ENCODE peak calls at places on chromosome 6, in five cellular contexts. R is left ventricle myocardium inferior, X is right atrium auricular region, P is sigmoid colon, Z is OCI-LY7. Q is an unnamed sample. For H3K4me1, the result is how much of the 10 kb centered on the place peaks cover.

GRCh38 chr6:124924333-124924759 is 37.9 kb upstream of the RNF217 start:
- DNase-seq in R (no peak), X (no peak), P (peak), Z (no peak), Q (peak)

GRCh38 chr6:72946766-72947165 is 278.5 kb downstream of the KHDC1L start:
- DNase-seq in R (no peak), X (no peak), P (no peak), Z (no peak), Q (peak)

GRCh38 chr6:34871853-34872252 is 16.0 kb downstream of the TAF11 start:
- DNase-seq in R (no peak), X (no peak), P (no peak), Z (no peak), Q (no peak)

GRCh38 chr6:88982720-88983119 is 19.3 kb upstream of the RNGTT start:
- DNase-seq in R (no peak), X (peak), P (peak), Z (peak), Q (peak)

GRCh38 chr6:166456360-166457156 is 73.8 kb upstream of the MPC1 start:
- DNase-seq in R (no peak), X (no peak), P (no peak), Z (peak), Q (peak)

GRCh38 chr6:54617730-54618129 is 228.8 kb upstream of the FAM83B start:
- DNase-seq in R (no peak), X (no peak), P (no peak), Z (no peak), Q (peak)

GRCh38 chr6:162178266-162178665 is 549.3 kb downstream of the PRKN start:
- DNase-seq in R (no peak), X (no peak), P (no peak), Z (no peak), Q (no peak)

GRCh38 chr6:126127662-126128061 is 141.3 kb downstream of the TRMT11 start:
- DNase-seq in R (no peak), X (no peak), P (no peak), Z (no peak), Q (no peak)

GRCh38 chr6:133992992-133993682 is 40.1 kb downstream of the TBPL1 start:
- DNase-seq in R (no peak), X (no peak), P (no peak), Z (no peak), Q (no peak)

GRCh38 chr6:125191916-125192609 is 38.5 kb downstream of the TPD52L1 start:
- DNase-seq in R (peak), X (peak), P (peak), Z (peak), Q (peak)

DNA sequence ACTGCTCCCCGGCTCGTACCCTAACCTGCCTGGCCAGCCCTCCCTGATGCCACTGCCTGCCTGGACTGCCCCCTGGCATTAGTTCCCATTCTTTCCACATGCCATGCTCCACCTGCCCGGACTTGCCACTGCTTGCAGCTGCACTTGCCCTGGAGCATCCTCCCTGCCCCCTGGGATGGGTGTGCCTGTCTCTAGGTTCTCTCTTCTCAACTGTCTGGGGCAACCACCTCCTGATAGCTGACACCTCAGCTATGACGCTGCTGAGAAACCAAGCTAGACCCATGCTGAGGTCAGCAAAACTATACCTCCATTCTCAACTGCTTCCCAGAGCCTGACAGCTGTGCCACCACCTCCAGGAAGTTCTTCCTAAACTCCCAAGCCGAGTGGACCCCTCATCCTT is 72.1 kb downstream of the PERP start:
- DNase-seq in R (no peak), X (no peak), P (no peak), Z (no peak), Q (no peak)
- TF ChIP-seq CTCF in R (no peak), X (no peak), P (no peak), Z (no peak), Q (no peak)

DNA sequence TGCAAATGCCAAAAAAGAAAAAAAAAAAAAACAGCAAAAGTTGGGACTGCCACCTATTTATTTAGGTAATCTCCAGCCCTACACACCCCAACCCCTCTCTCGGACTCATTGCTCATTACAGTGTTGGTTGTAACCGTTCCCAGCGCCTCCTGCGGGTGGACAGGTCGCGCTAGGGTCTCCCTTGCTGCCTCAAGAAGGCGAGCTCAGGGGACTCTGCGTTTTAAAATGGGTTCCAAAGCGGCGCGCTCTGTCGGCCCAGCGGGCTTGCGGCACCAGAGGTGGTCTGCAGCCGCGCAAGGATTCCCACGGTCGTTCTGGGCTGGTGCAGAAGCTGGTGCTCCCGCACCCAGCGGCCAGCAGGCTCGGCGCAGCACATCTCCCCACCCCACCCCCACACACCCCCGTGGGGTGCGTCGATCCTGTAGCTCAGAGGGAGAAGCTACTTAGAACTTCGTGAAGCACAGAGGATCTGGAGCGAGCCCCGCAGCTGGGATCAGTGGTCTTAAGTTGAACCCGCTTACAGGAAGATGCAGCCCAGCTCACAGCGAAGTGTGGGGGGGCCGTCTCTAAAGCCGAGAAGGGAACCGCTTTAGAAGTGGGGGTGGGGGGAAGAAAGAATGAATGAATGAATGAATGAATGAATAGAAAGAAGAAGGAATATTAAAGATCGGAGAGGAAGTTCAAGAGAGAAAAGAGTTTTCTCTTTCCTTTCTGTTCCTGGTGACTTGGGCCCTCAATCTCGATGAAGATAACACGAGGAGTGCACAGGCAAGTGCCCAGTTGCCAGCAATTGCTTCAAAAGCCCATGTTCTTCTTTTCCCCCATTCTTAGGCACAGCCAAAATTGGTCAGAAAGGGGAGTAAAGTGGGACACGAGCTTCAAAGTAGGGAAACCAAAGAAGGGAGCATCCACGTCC is 766 bp downstream of the TFAP2A start:
- DNase-seq in R (no peak), X (no peak), P (no peak), Z (no peak), Q (no peak)
- H3K4me1 ChIP-seq in R (half or more), X (half or more), P (under half), Z (under half), Q (under half)

GRCh38 chr6:168032383-168032760 is 34.9 kb downstream of the KIF25 start:
- DNase-seq in R (no peak), X (peak), P (no peak), Z (no peak), Q (peak)
- TF ChIP-seq CTCF in R (no peak), X (no peak), P (no peak), Z (no peak), Q (peak)

GRCh38 chr6:4128748-4129147 is 6.6 kb downstream of the ECI2 start:
- DNase-seq in R (no peak), X (no peak), P (no peak), Z (no peak), Q (peak)
- H3K4me1 ChIP-seq in R (under half), X (under half), P (under half), Z (under half), Q (under half)

Q was measured in astrocyte.